ENCODE peak calls at places on chromosome 18, in six cellular contexts. M is caudate nucleus; N is stimulated activated CD8-positive, alpha-beta memory T cell treated with anti-CD3 and anti-CD28 coated beads, Interleukin-15, amount 100 ng/mL, for 48 hours; G is aorta; B is nephron progenitor cell; X is heart left ventricle. E is an unnamed sample.

GRCh38 chr18:50836521-50836957 is 16.7 kb upstream of the MRO start:
- DNase-seq in M (no peak), N (no peak), G (no peak), B (no peak), X (no peak), E (peak; percentile 98)

GRCh38 chr18:54880706-54881105 is 52.4 kb downstream of the RAB27B start:
- DNase-seq in M (no peak), N (no peak), G (no peak), B (no peak), X (no peak), E (peak; percentile 89)

GRCh38 chr18:76412818-76413565 is 82.0 kb downstream of the ZNF516 start:
- DNase-seq in M (no peak), N (no peak), G (no peak), B (no peak), X (no peak), E (no peak)

GRCh38 chr18:50629148-50629631 is 69.3 kb downstream of the MAPK4 start:
- DNase-seq in M (no peak), N (no peak), G (no peak), B (no peak), X (no peak), E (no peak)

GRCh38 chr18:68791801-68792200 is 6.1 kb upstream of the CCDC102B start:
- DNase-seq in M (no peak), N (no peak), G (no peak), B (no peak), X (no peak), E (peak; percentile 61)

GRCh38 chr18:68840554-68841263 is 42.8 kb downstream of the CCDC102B start:
- DNase-seq in M (no peak), N (no peak), G (peak; percentile 48), B (no peak), X (no peak), E (peak; percentile 95)

GRCh38 chr18:10057808-10058791 is 144.3 kb downstream of the VAPA start:
- DNase-seq in M (no peak), N (no peak), G (no peak), B (no peak), X (no peak), E (peak; percentile 46)

GRCh38 chr18:44067201-44067600 is 613.5 kb upstream of the SETBP1 start:
- DNase-seq in M (no peak), N (no peak), G (no peak), B (no peak), X (no peak), E (peak; percentile 93)

GRCh38 chr18:22728481-22729105 is 204.5 kb upstream of the RBBP8 start:
- DNase-seq in M (no peak), N (no peak), G (no peak), B (no peak), X (no peak), E (no peak)

GRCh38 chr18:28208712-28209265 is 31.9 kb upstream of the CDH2 start:
- DNase-seq in M (no peak), N (no peak), G (no peak), B (no peak), X (no peak), E (no peak)

GRCh38 chr18:29248856-29249255 is 1071.9 kb upstream of the CDH2 start:
- DNase-seq in M (no peak), N (no peak), G (no peak), B (no peak), X (no peak), E (no peak)

GRCh38 chr18:2910261-2910660 is 63.5 kb downstream of the EMILIN2 start:
- DNase-seq in M (no peak), N (no peak), G (no peak), B (no peak), X (no peak), E (no peak)

GRCh38 chr18:2480536-2480935 is 90.8 kb downstream of the METTL4 start:
- DNase-seq in M (no peak), N (no peak), G (no peak), B (no peak), X (no peak), E (no peak)

GRCh38 chr18:22378672-22379282 is 38.9 kb downstream of the CTAGE1 start:
- DNase-seq in M (no peak), N (no peak), G (peak; percentile 47), B (no peak), X (no peak), E (peak; percentile 67)

GRCh38 chr18:26091047-26091630 is 726 bp upstream of the SS18 start:
- DNase-seq in M (no peak), N (no peak), G (peak; percentile 73), B (no peak), X (peak; percentile 81), E (peak; percentile 91)

GRCh38 chr18:60552948-60553347 is 180.4 kb upstream of the MC4R start:
- DNase-seq in M (no peak), N (no peak), G (no peak), B (no peak), X (no peak), E (no peak)

GRCh38 chr18:60684843-60685513 is 312.4 kb upstream of the MC4R start:
- DNase-seq in M (no peak), N (no peak), G (no peak), B (no peak), X (peak; percentile 46), E (peak; percentile 77)

GRCh38 chr18:78785706-78786105 is 193.9 kb upstream of the SALL3 start:
- DNase-seq in M (no peak), N (no peak), G (no peak), B (no peak), X (no peak), E (no peak)

GRCh38 chr18:48592540-48592939 is 53.7 kb downstream of the CTIF start:
- DNase-seq in M (no peak), N (no peak), G (no peak), B (no peak), X (no peak), E (no peak)

GRCh38 chr18:48290162-48290926 is 118.8 kb downstream of the ZBTB7C start:
- DNase-seq in M (no peak), N (no peak), G (no peak), B (no peak), X (no peak), E (no peak)

GRCh38 chr18:13361422-13361821 is 142.9 kb downstream of the LDLRAD4 start:
- DNase-seq in M (no peak), N (no peak), G (no peak), B (no peak), X (no peak), E (no peak)

GRCh38 chr18:45566025-45566740 is 49.1 kb upstream of the SLC14A2 start:
- DNase-seq in M (no peak), N (no peak), G (peak; percentile 70), B (no peak), X (no peak), E (no peak)

GRCh38 chr18:57776767-57777166 is 26.3 kb downstream of the ATP8B1 start:
- DNase-seq in M (no peak), N (no peak), G (no peak), B (no peak), X (no peak), E (no peak)

GRCh38 chr18:45167631-45168225 is 447.5 kb upstream of the SLC14A2 start:
- DNase-seq in M (no peak), N (no peak), G (no peak), B (no peak), X (no peak), E (no peak)

GRCh38 chr18:361100-361732 is 93.4 kb upstream of the THOC1 start:
- DNase-seq in M (no peak), N (no peak), G (no peak), B (no peak), X (no peak), E (no peak)

GRCh38 chr18:10926565-10927194 is 222.7 kb downstream of the PIEZO2 start:
- DNase-seq in M (no peak), N (no peak), G (no peak), B (peak; percentile 15), X (no peak), E (no peak)

GRCh38 chr18:79868168-79868784 is 70.5 kb downstream of the KCNG2 start:
- DNase-seq in M (no peak), N (no peak), G (no peak), B (no peak), X (no peak), E (no peak)

GRCh38 chr18:56973487-56973886 is 173.4 kb upstream of the BOD1L2 start:
- DNase-seq in M (no peak), N (no peak), G (no peak), B (no peak), X (no peak), E (no peak)

GRCh38 chr18:44946529-44947113 is 265.9 kb downstream of the SETBP1 start:
- DNase-seq in M (no peak), N (no peak), G (no peak), B (no peak), X (no peak), E (peak; percentile 92)

GRCh38 chr18:3281456-3282400 is 19.8 kb downstream of the MYL12B start:
- DNase-seq in M (no peak), N (no peak), G (no peak), B (peak; percentile 28), X (no peak), E (peak; percentile 95)

GRCh38 chr18:45749918-45750689 is 26.1 kb downstream of the SLC14A1 start:
- DNase-seq in M (no peak), N (no peak), G (no peak), B (no peak), X (no peak), E (no peak)

GRCh38 chr18:27666070-27666469 is 481.0 kb upstream of the CHST9 start:
- DNase-seq in M (no peak), N (no peak), G (no peak), B (no peak), X (no peak), E (no peak)

GRCh38 chr18:3594760-3595241 is 144.8 kb downstream of the TGIF1 start:
- DNase-seq in M (no peak), N (no peak), G (peak; percentile 51), B (no peak), X (no peak), E (peak; percentile 76)

GRCh38 chr18:79933765-79934164 is 17.7 kb downstream of the SLC66A2 start:
- DNase-seq in M (no peak), N (no peak), G (peak; percentile 74), B (no peak), X (peak; percentile 50), E (no peak)

GRCh38 chr18:58727776-58728500 is 56.7 kb downstream of the MALT1 start:
- DNase-seq in M (no peak), N (no peak), G (no peak), B (no peak), X (no peak), E (no peak)

GRCh38 chr18:48709371-48709770 is 170.5 kb downstream of the CTIF start:
- DNase-seq in M (no peak), N (no peak), G (peak; percentile 37), B (no peak), X (peak; percentile 69), E (no peak)

E was measured in DMS53.